ENCODE peak calls at places on chromosomes 16 and 17, in four cellular contexts. One of them, this sample, is unnamed.

GRCh38 chr17:13029340-13029739 is 11.5 kb upstream of the ELAC2 start:
- DNase-seq in T-cell: no peak
- DNase-seq in stimulated activated naive B cell treated with anti-CD40 and anti-IgM and Interleukin-4, amounts not matched to agents 10 μg/mL and 1 μg/mL and 100 μg/mL, for 72 hours: no peak
- DNase-seq in HT-29: no peak
- DNase-seq in this sample: no peak

GRCh38 chr17:37079735-37080134 is 131.0 kb downstream of the AATF start:
- DNase-seq in T-cell: no peak
- DNase-seq in HT-29: no peak
- DNase-seq in stimulated activated naive B cell treated with anti-CD40 and anti-IgM and Interleukin-4, amounts not matched to agents 10 μg/mL and 1 μg/mL and 100 μg/mL, for 72 hours: no peak
- DNase-seq in this sample: no peak

GRCh38 chr17:72699566-72699965 is 392.9 kb downstream of the SLC39A11 start:
- DNase-seq in T-cell: no peak
- DNase-seq in stimulated activated naive B cell treated with anti-CD40 and anti-IgM and Interleukin-4, amounts not matched to agents 10 μg/mL and 1 μg/mL and 100 μg/mL, for 72 hours: no peak
- DNase-seq in HT-29: no peak
- DNase-seq in this sample: no peak

GRCh38 chr17:46771601-46772012 is 46.9 kb downstream of the WNT3 start:
- DNase-seq in HT-29: no peak
- DNase-seq in stimulated activated naive B cell treated with anti-CD40 and anti-IgM and Interleukin-4, amounts not matched to agents 10 μg/mL and 1 μg/mL and 100 μg/mL, for 72 hours: no peak
- DNase-seq in T-cell: no peak
- DNase-seq in this sample: no peak

GRCh38 chr16:9123871-9124270 is 32.4 kb downstream of the HAPSTR1 start:
- DNase-seq in HT-29: peak
- DNase-seq in T-cell: no peak
- DNase-seq in stimulated activated naive B cell treated with anti-CD40 and anti-IgM and Interleukin-4, amounts not matched to agents 10 μg/mL and 1 μg/mL and 100 μg/mL, for 72 hours: peak
- DNase-seq in this sample: peak

GRCh38 chr17:59851431-59852375 is 41.0 kb downstream of the TUBD1 start:
- DNase-seq in T-cell: no peak
- DNase-seq in stimulated activated naive B cell treated with anti-CD40 and anti-IgM and Interleukin-4, amounts not matched to agents 10 μg/mL and 1 μg/mL and 100 μg/mL, for 72 hours: no peak
- DNase-seq in HT-29: peak
- DNase-seq in this sample: peak

GRCh38 chr17:81200695-81201580 is 21.8 kb downstream of the CEP131 start:
- DNase-seq in stimulated activated naive B cell treated with anti-CD40 and anti-IgM and Interleukin-4, amounts not matched to agents 10 μg/mL and 1 μg/mL and 100 μg/mL, for 72 hours: no peak
- DNase-seq in HT-29: peak
- DNase-seq in T-cell: peak
- DNase-seq in this sample: peak

GRCh38 chr17:6857336-6857735 is 25.8 kb upstream of the TEKT1 start:
- DNase-seq in stimulated activated naive B cell treated with anti-CD40 and anti-IgM and Interleukin-4, amounts not matched to agents 10 μg/mL and 1 μg/mL and 100 μg/mL, for 72 hours: no peak
- DNase-seq in T-cell: no peak
- DNase-seq in HT-29: no peak
- DNase-seq in this sample: no peak

GRCh38 chr16:23388786-23389185 is 64.2 kb downstream of the COG7 start:
- DNase-seq in HT-29: no peak
- DNase-seq in T-cell: no peak
- DNase-seq in stimulated activated naive B cell treated with anti-CD40 and anti-IgM and Interleukin-4, amounts not matched to agents 10 μg/mL and 1 μg/mL and 100 μg/mL, for 72 hours: no peak
- DNase-seq in this sample: no peak

GRCh38 chr16:82262244-82262643 is 92.2 kb upstream of the MPHOSPH6 start:
- DNase-seq in T-cell: no peak
- DNase-seq in stimulated activated naive B cell treated with anti-CD40 and anti-IgM and Interleukin-4, amounts not matched to agents 10 μg/mL and 1 μg/mL and 100 μg/mL, for 72 hours: no peak
- DNase-seq in HT-29: no peak
- DNase-seq in this sample: no peak

GRCh38 chr16:85400305-85401205 is 212.6 kb upstream of the GSE1 start:
- DNase-seq in T-cell: no peak
- DNase-seq in stimulated activated naive B cell treated with anti-CD40 and anti-IgM and Interleukin-4, amounts not matched to agents 10 μg/mL and 1 μg/mL and 100 μg/mL, for 72 hours: no peak
- DNase-seq in HT-29: no peak
- DNase-seq in this sample: peak

GRCh38 chr17:9512323-9513168 is 63.1 kb downstream of the STX8 start:
- DNase-seq in T-cell: no peak
- DNase-seq in stimulated activated naive B cell treated with anti-CD40 and anti-IgM and Interleukin-4, amounts not matched to agents 10 μg/mL and 1 μg/mL and 100 μg/mL, for 72 hours: no peak
- DNase-seq in HT-29: no peak
- DNase-seq in this sample: no peak

GRCh38 chr17:11503292-11503691 is 95.0 kb upstream of the DNAH9 start:
- DNase-seq in HT-29: no peak
- DNase-seq in stimulated activated naive B cell treated with anti-CD40 and anti-IgM and Interleukin-4, amounts not matched to agents 10 μg/mL and 1 μg/mL and 100 μg/mL, for 72 hours: no peak
- DNase-seq in T-cell: no peak
- DNase-seq in this sample: no peak

GRCh38 chr16:1150511-1150982 is 2.4 kb upstream of the CACNA1H start:
- DNase-seq in HT-29: peak
- DNase-seq in stimulated activated naive B cell treated with anti-CD40 and anti-IgM and Interleukin-4, amounts not matched to agents 10 μg/mL and 1 μg/mL and 100 μg/mL, for 72 hours: no peak
- DNase-seq in T-cell: no peak
- DNase-seq in this sample: no peak

GRCh38 chr16:11833951-11834695 is 17.2 kb downstream of the RSL1D1 start:
- DNase-seq in HT-29: no peak
- DNase-seq in stimulated activated naive B cell treated with anti-CD40 and anti-IgM and Interleukin-4, amounts not matched to agents 10 μg/mL and 1 μg/mL and 100 μg/mL, for 72 hours: no peak
- DNase-seq in T-cell: no peak
- DNase-seq in this sample: no peak

GRCh38 chr17:42571435-42572225 is 4.7 kb downstream of the MLX start:
- DNase-seq in HT-29: no peak
- DNase-seq in T-cell: no peak
- DNase-seq in stimulated activated naive B cell treated with anti-CD40 and anti-IgM and Interleukin-4, amounts not matched to agents 10 μg/mL and 1 μg/mL and 100 μg/mL, for 72 hours: no peak
- DNase-seq in this sample: no peak

GRCh38 chr17:45235071-45236001 is 13.7 kb downstream of the FMNL1 start:
- DNase-seq in stimulated activated naive B cell treated with anti-CD40 and anti-IgM and Interleukin-4, amounts not matched to agents 10 μg/mL and 1 μg/mL and 100 μg/mL, for 72 hours: peak
- DNase-seq in HT-29: peak
- DNase-seq in T-cell: peak
- DNase-seq in this sample: peak

GRCh38 chr17:59287452-59287851 is 44.0 kb upstream of the YPEL2 start:
- DNase-seq in HT-29: no peak
- DNase-seq in stimulated activated naive B cell treated with anti-CD40 and anti-IgM and Interleukin-4, amounts not matched to agents 10 μg/mL and 1 μg/mL and 100 μg/mL, for 72 hours: no peak
- DNase-seq in T-cell: no peak
- DNase-seq in this sample: no peak

GRCh38 chr17:82802141-82802540 is 37.7 kb downstream of the ZNF750 start:
- DNase-seq in T-cell: no peak
- DNase-seq in HT-29: no peak
- DNase-seq in stimulated activated naive B cell treated with anti-CD40 and anti-IgM and Interleukin-4, amounts not matched to agents 10 μg/mL and 1 μg/mL and 100 μg/mL, for 72 hours: no peak
- DNase-seq in this sample: no peak

GRCh38 chr17:43784628-43785101 is 4.4 kb downstream of the CFAP97D1 start:
- DNase-seq in stimulated activated naive B cell treated with anti-CD40 and anti-IgM and Interleukin-4, amounts not matched to agents 10 μg/mL and 1 μg/mL and 100 μg/mL, for 72 hours: no peak
- DNase-seq in T-cell: no peak
- DNase-seq in HT-29: no peak
- DNase-seq in this sample: no peak

GRCh38 chr16:85665929-85666328 is 22.8 kb downstream of the GINS2 start:
- DNase-seq in T-cell: no peak
- DNase-seq in stimulated activated naive B cell treated with anti-CD40 and anti-IgM and Interleukin-4, amounts not matched to agents 10 μg/mL and 1 μg/mL and 100 μg/mL, for 72 hours: no peak
- DNase-seq in HT-29: no peak
- DNase-seq in this sample: no peak

GRCh38 chr16:48405907-48406306 is 20.7 kb upstream of the SIAH1 start:
- DNase-seq in T-cell: no peak
- DNase-seq in stimulated activated naive B cell treated with anti-CD40 and anti-IgM and Interleukin-4, amounts not matched to agents 10 μg/mL and 1 μg/mL and 100 μg/mL, for 72 hours: no peak
- DNase-seq in HT-29: peak
- DNase-seq in this sample: peak

This sample was measured in colonic mucosa.